ENCODE peak calls at places on chromosomes 7 and 10, in seven cellular contexts. P, J, K, M, H, X and Z are unnamed samples.

GRCh38 chr7:111045469-111045868 is 45.5 kb upstream of the LRRN3 start:
- DNase-seq in P (no peak), J (no peak), K (no peak), M (no peak), H (no peak), X (no peak), Z (no peak)

GRCh38 chr7:134375206-134375605 is 58.5 kb upstream of the SLC35B4 start:
- DNase-seq in P (no peak), J (no peak), K (no peak), M (no peak), H (no peak), X (no peak), Z (no peak)

GRCh38 chr7:1854521-1855395 is 184.7 kb downstream of the ELFN1 start:
- DNase-seq in P (no peak), J (no peak), K (no peak), M (no peak), H (no peak), X (peak; percentile 51), Z (no peak)

GRCh38 chr10:71604324-71605018 is 115.1 kb downstream of the C10orf105 start:
- DNase-seq in P (no peak), J (no peak), K (no peak), M (no peak), H (no peak), X (no peak), Z (no peak)

GRCh38 chr10:23656735-23657134 is 217.9 kb downstream of the OTUD1 start:
- DNase-seq in P (no peak), J (no peak), K (no peak), M (peak; percentile 4), H (no peak), X (no peak), Z (peak; percentile 53)

GRCh38 chr7:135177021-135177696 is 6.7 kb upstream of the CYREN start:
- DNase-seq in P (no peak), J (no peak), K (no peak), M (no peak), H (no peak), X (no peak), Z (no peak)

GRCh38 chr10:112649492-112650152 is 202.6 kb downstream of the VTI1A start:
- DNase-seq in P (no peak), J (no peak), K (no peak), M (no peak), H (no peak), X (no peak), Z (no peak)

GRCh38 chr7:44681645-44682044 is 67.0 kb upstream of the ZMIZ2 start:
- DNase-seq in P (no peak), J (no peak), K (no peak), M (no peak), H (no peak), X (no peak), Z (no peak)

GRCh38 chr10:112298581-112298980 is 15.4 kb downstream of the TECTB start:
- DNase-seq in P (no peak), J (no peak), K (no peak), M (no peak), H (no peak), X (no peak), Z (no peak)

GRCh38 chr10:69345890-69346474 is 67.7 kb downstream of the HK1 start:
- DNase-seq in P (no peak), J (no peak), K (no peak), M (no peak), H (no peak), X (no peak), Z (no peak)

GRCh38 chr10:30702860-30703259 is 73.3 kb upstream of the LYZL2 start:
- DNase-seq in P (no peak), J (no peak), K (no peak), M (no peak), H (no peak), X (peak; percentile 42), Z (no peak)

GRCh38 chr7:44463169-44463808 is 27.2 kb downstream of the NUDCD3 start:
- DNase-seq in P (no peak), J (no peak), K (no peak), M (no peak), H (no peak), X (no peak), Z (peak; percentile 6)

GRCh38 chr7:129006636-129007414 is 48.1 kb downstream of the TNPO3 start:
- DNase-seq in P (no peak), J (no peak), K (no peak), M (no peak), H (no peak), X (no peak), Z (no peak)

GRCh38 chr7:81430150-81430549 is 339.7 kb downstream of the HGF start:
- DNase-seq in P (no peak), J (no peak), K (no peak), M (no peak), H (no peak), X (no peak), Z (no peak)

GRCh38 chr10:86699991-86700840 is 31.9 kb downstream of the LDB3 start:
- DNase-seq in P (no peak), J (no peak), K (no peak), M (no peak), H (no peak), X (no peak), Z (no peak)

GRCh38 chr7:54904130-54904529 is 114.7 kb upstream of the EGFR start:
- DNase-seq in P (no peak), J (no peak), K (no peak), M (no peak), H (no peak), X (no peak), Z (no peak)

GRCh38 chr10:72503241-72503640 is 122.6 kb downstream of the MICU1 start:
- DNase-seq in P (no peak), J (no peak), K (no peak), M (peak; percentile 88), H (no peak), X (no peak), Z (peak; percentile 74)

GRCh38 chr7:30920021-30920583 is 8.4 kb downstream of the AQP1 start:
- DNase-seq in P (no peak), J (no peak), K (no peak), M (no peak), H (no peak), X (no peak), Z (no peak)

GRCh38 chr10:100506596-100507356 is 12.9 kb downstream of the SEC31B start:
- DNase-seq in P (no peak), J (no peak), K (no peak), M (no peak), H (no peak), X (peak; percentile 60), Z (no peak)

GRCh38 chr10:69093933-69094332 is 6.0 kb downstream of the SRGN start:
- DNase-seq in P (no peak), J (no peak), K (no peak), M (no peak), H (no peak), X (no peak), Z (peak; percentile 68)

GRCh38 chr10:117217196-117217761 is 20.0 kb downstream of the KCNK18 start:
- DNase-seq in P (no peak), J (no peak), K (peak; percentile 2), M (no peak), H (no peak), X (peak; percentile 44), Z (no peak)

GRCh38 chr7:76048668-76048988 is 722 bp downstream of the MDH2 start:
- DNase-seq in P (no peak), J (no peak), K (no peak), M (no peak), H (no peak), X (peak; percentile 53), Z (no peak)

GRCh38 chr10:61836233-61836887 is 65.1 kb upstream of the ARID5B start:
- DNase-seq in P (no peak), J (no peak), K (no peak), M (no peak), H (no peak), X (no peak), Z (no peak)

GRCh38 chr10:110010076-110011069 is 2.6 kb downstream of the ADD3 start:
- DNase-seq in P (no peak), J (no peak), K (peak; percentile 43), M (peak; percentile 46), H (no peak), X (peak; percentile 79), Z (no peak)

GRCh38 chr7:828793-829561 is 3.3 kb upstream of the SUN1 start:
- DNase-seq in P (no peak), J (no peak), K (no peak), M (no peak), H (no peak), X (no peak), Z (no peak)

GRCh38 chr7:29270579-29270978 is 76.0 kb downstream of the CHN2 start:
- DNase-seq in P (no peak), J (no peak), K (no peak), M (no peak), H (no peak), X (no peak), Z (no peak)

GRCh38 chr10:86017841-86018734 is 348.5 kb downstream of the GRID1 start:
- DNase-seq in P (no peak), J (no peak), K (no peak), M (peak; percentile 68), H (no peak), X (no peak), Z (no peak)

GRCh38 chr7:104240400-104240799 is 32.6 kb upstream of the ORC5 start:
- DNase-seq in P (no peak), J (no peak), K (no peak), M (no peak), H (no peak), X (no peak), Z (no peak)

GRCh38 chr7:81013036-81013435 is 94.2 kb upstream of the SEMA3C start:
- DNase-seq in P (no peak), J (no peak), K (no peak), M (no peak), H (no peak), X (no peak), Z (no peak)

GRCh38 chr7:8700076-8700624 is 266.7 kb downstream of the NXPH1 start:
- DNase-seq in P (no peak), J (no peak), K (no peak), M (no peak), H (no peak), X (no peak), Z (no peak)

GRCh38 chr10:79185067-79185774 is 116.5 kb downstream of the ZMIZ1 start:
- DNase-seq in P (no peak), J (no peak), K (no peak), M (no peak), H (no peak), X (no peak), Z (no peak)

GRCh38 chr7:1073211-1073977 is 14.5 kb upstream of the GPER1 start:
- DNase-seq in P (no peak), J (no peak), K (no peak), M (no peak), H (no peak), X (no peak), Z (no peak)

GRCh38 chr10:31304261-31304970 is 14.6 kb upstream of the ZEB1 start:
- DNase-seq in P (no peak), J (no peak), K (no peak), M (no peak), H (no peak), X (no peak), Z (no peak)

GRCh38 chr10:23294638-23295247 is 49.9 kb downstream of the C10orf67 start:
- DNase-seq in P (no peak), J (no peak), K (no peak), M (no peak), H (no peak), X (no peak), Z (peak; percentile 3)

GRCh38 chr7:129010075-129010474 is 44.8 kb downstream of the TNPO3 start:
- DNase-seq in P (no peak), J (no peak), K (no peak), M (no peak), H (no peak), X (no peak), Z (no peak)

GRCh38 chr7:140316165-140316661 is 82.1 kb downstream of the SLC37A3 start:
- DNase-seq in P (peak; percentile 44), J (no peak), K (no peak), M (no peak), H (no peak), X (no peak), Z (no peak)

GRCh38 chr10:46091080-46091833 is 45.2 kb upstream of the MSMB start:
- DNase-seq in P (no peak), J (no peak), K (no peak), M (peak; percentile 64), H (no peak), X (no peak), Z (no peak)

GRCh38 chr7:157595086-157595855 is 258.5 kb downstream of the DNAJB6 start:
- DNase-seq in P (no peak), J (no peak), K (no peak), M (no peak), H (no peak), X (no peak), Z (no peak)